ENCODE peak calls at places on chromosome 2, in four cellular contexts. N is H1, T is K562, U is SK-N-SH. P is an unnamed sample.

GRCh38 chr2:204264068-204264693 is 281.1 kb upstream of the PARD3B start:
- DNase-seq in N (no peak), U (no peak), T (no peak), P (no peak)

GRCh38 chr2:221518201-221518936 is 53.7 kb downstream of the EPHA4 start:
- DNase-seq in N (no peak), U (no peak), T (no peak), P (no peak)

GRCh38 chr2:65396348-65397026 is 35.9 kb downstream of the SPRED2 start:
- DNase-seq in N (no peak), T (no peak), U (no peak), P (no peak)

GRCh38 chr2:171523969-171524401 is 1.7 kb downstream of the CYBRD1 start:
- DNase-seq in U (no peak), N (no peak), T (no peak), P (no peak)

GRCh38 chr2:172999641-173000387 is 75.8 kb upstream of the MAP3K20 start:
- DNase-seq in U (no peak), T (no peak), N (no peak), P (no peak)

GRCh38 chr2:37181726-37182684 is 6.5 kb downstream of the SULT6B1 start:
- DNase-seq in N (no peak), U (no peak), T (no peak), P (no peak)

GRCh38 chr2:56102866-56103265 is 80.9 kb upstream of the CCDC85A start:
- DNase-seq in U (no peak), T (no peak), N (no peak), P (no peak)

GRCh38 chr2:201858781-201859180 is 52.4 kb downstream of the CDK15 start:
- DNase-seq in T (no peak), N (peak), U (no peak), P (peak)

GRCh38 chr2:130339885-130340745 is 2.6 kb upstream of the IMP4 start:
- DNase-seq in T (peak), N (no peak), U (no peak), P (no peak)

GRCh38 chr2:105072039-105072438 is 34.2 kb downstream of the MRPS9 start:
- DNase-seq in U (no peak), T (no peak), N (no peak), P (no peak)

GRCh38 chr2:43075054-43075593 is 151.3 kb downstream of the ZFP36L2 start:
- DNase-seq in N (no peak), U (peak), T (no peak), P (no peak)

GRCh38 chr2:209472386-209472832 is 48.6 kb downstream of the MAP2 start:
- DNase-seq in T (no peak), N (no peak), U (no peak), P (no peak)

GRCh38 chr2:145654746-145655145 is 1134.8 kb upstream of the ZEB2 start:
- DNase-seq in U (no peak), N (no peak), T (no peak), P (no peak)

GRCh38 chr2:36493221-36493620 is 104.7 kb downstream of the FEZ2 start:
- DNase-seq in U (no peak), N (no peak), T (no peak), P (no peak)

GRCh38 chr2:208984376-208985100 is 439.3 kb upstream of the MAP2 start:
- DNase-seq in T (no peak), N (no peak), U (no peak), P (no peak)

GRCh38 chr2:33241581-33241980 is 234.9 kb upstream of the RASGRP3 start:
- DNase-seq in U (no peak), T (no peak), N (no peak), P (no peak)

GRCh38 chr2:97728091-97728596 is 14.8 kb downstream of the ZAP70 start:
- DNase-seq in U (no peak), N (no peak), T (no peak), P (no peak)

GRCh38 chr2:150296795-150297546 is 190.5 kb downstream of the RND3 start:
- DNase-seq in T (no peak), N (no peak), U (no peak), P (no peak)

GRCh38 chr2:85053802-85054201 is 79.4 kb upstream of the TCF7L1 start:
- DNase-seq in N (no peak), T (peak), U (no peak), P (no peak)

GRCh38 chr2:230824406-230824978 is 40.2 kb upstream of the ITM2C start:
- DNase-seq in U (peak), T (peak), N (peak), P (peak)

GRCh38 chr2:66790651-66791181 is 355.8 kb downstream of the MEIS1 start:
- DNase-seq in U (no peak), N (no peak), T (no peak), P (no peak)

GRCh38 chr2:102224824-102225739 is 38.3 kb downstream of the IL1RL2 start:
- DNase-seq in U (no peak), T (no peak), N (no peak), P (no peak)

GRCh38 chr2:135931776-135932438 is 53.5 kb downstream of the DARS1 start:
- DNase-seq in N (no peak), U (no peak), T (no peak), P (no peak)

GRCh38 chr2:207046642-207047213 is 107.4 kb downstream of the CPO start:
- DNase-seq in N (no peak), U (no peak), T (no peak), P (no peak)

GRCh38 chr2:204670124-204670523 is 124.8 kb downstream of the PARD3B start:
- DNase-seq in U (no peak), N (no peak), T (no peak), P (no peak)

GRCh38 chr2:181680055-181680936 is at the start of gene NEUROD1:
- DNase-seq in N (peak), U (peak), T (no peak), P (peak)

GRCh38 chr2:55232863-55233657 is 572 bp downstream of the RPS27A start:
- DNase-seq in T (peak), N (no peak), U (peak), P (no peak)

GRCh38 chr2:197599285-197599965 is 76.0 kb downstream of the RFTN2 start:
- DNase-seq in T (peak), N (peak), U (peak), P (peak)

GRCh38 chr2:45962522-45962921 is 311.0 kb downstream of the PRKCE start:
- DNase-seq in U (peak), N (no peak), T (no peak), P (no peak)

GRCh38 chr2:168210898-168211570 is 36.4 kb downstream of the STK39 start:
- DNase-seq in N (no peak), T (no peak), U (no peak), P (no peak)

GRCh38 chr2:131584380-131584779 is 56.7 kb downstream of the CCDC74A start:
- DNase-seq in N (no peak), U (no peak), T (no peak), P (no peak)

GRCh38 chr2:73776869-73777519 is 2.9 kb downstream of the DUSP11 start:
- DNase-seq in N (no peak), U (no peak), T (no peak), P (no peak)

DNA sequence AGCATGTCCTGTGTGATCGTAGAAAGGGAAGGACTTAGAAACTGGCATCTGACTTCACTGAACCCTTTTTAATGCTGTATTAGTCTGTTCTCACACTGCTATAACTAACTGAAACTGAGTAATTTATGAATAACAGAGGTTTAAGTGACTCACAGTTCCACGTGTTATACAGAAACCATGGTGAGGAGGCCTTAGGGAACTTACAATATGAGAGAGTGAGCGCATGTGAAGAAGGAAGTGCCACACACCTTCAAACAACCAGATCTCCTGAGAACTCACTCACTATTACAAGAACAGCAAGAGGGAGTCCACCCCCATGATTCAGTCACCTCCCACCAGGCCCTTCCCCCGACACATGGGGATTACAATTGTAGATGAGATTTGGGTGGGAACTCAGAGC is 811.3 kb downstream of the CPS1 start:
- DNase-seq in T (no peak), N (no peak), U (no peak), P (no peak)
- TF ChIP-seq TEAD4 in T (no peak), N (no peak), U (no peak), P (no peak)

GRCh38 chr2:28661589-28662001 is 90.0 kb upstream of the PPP1CB start:
- DNase-seq in U (peak), N (no peak), T (no peak), P (no peak)
- TF ChIP-seq TEAD4 in U (no peak), N (no peak), T (no peak), P (no peak)

DNA sequence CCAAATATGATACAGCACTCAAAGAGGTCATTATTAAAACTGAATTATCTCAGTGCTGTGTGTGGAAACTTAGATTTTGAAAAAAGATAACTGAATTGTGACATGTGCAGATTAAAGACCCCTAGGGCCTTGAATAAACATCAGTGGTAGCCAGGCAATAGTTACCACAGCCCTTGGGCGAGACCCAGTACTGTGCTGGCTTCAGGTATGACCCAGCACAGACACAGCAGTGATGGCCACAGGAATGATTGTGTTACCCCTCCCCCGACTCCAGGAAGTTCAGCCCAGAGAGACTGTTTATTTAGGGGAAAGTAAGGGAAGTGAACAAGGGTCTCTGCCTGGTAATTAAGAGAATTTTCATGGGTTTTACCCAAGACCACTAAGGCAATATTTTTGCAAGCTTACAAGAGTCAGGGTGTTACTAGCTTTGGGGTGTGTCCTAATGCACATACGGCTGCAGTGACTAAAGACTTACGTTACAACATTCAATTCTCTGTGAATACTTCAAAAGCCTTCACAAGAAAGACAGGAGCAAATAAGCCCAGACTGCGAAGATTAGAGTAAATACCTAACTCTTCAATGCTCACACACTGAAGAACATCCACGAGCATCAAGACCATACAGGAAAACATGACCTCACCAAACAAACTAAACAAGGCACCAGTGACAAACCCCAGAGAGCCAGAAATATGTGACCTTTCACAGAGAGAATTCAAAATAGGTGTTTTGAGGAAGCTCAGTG is 28.2 kb upstream of the ITGAV start:
- DNase-seq in T (no peak), N (no peak), U (no peak), P (no peak)
- TF ChIP-seq TEAD4 in T (no peak), N (no peak), U (no peak), P (no peak)

GRCh38 chr2:234241656-234242445 is 191.3 kb downstream of the SPP2 start:
- DNase-seq in U (no peak), N (no peak), T (no peak), P (no peak)
- TF ChIP-seq TEAD4 in U (peak), N (no peak), T (no peak), P (no peak)

GRCh38 chr2:18410543-18410942 is 149.9 kb downstream of the RDH14 start:
- DNase-seq in N (no peak), T (no peak), U (no peak), P (no peak)
- TF ChIP-seq TEAD4 in N (no peak), T (no peak), U (no peak), P (no peak)

GRCh38 chr2:144648837-144649485 is 129.0 kb upstream of the ZEB2 start:
- DNase-seq in T (no peak), N (no peak), U (no peak), P (peak)

GRCh38 chr2:144645055-144645778 is 125.3 kb upstream of the ZEB2 start:
- DNase-seq in T (no peak), N (no peak), U (no peak), P (no peak)

DNA sequence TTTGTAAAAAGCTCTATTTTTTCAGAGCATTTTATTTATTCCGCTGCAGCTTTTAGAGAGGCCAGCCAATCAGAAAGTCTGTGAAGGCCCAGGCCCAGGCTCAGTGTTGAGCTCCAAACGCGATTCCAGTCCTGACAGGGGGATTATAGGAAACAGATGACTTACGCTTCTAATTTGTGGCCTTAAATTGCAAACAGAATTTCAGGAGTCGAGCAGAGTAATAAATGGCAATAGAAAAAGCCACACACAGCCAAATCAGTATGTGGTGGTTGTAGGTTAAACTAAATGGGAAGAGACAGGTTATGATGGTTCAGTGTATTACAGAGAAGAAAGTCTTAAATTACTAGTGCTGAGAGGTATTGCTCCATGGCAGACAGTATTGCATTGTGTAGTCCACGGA is 131.0 kb upstream of the ZEB2 start:
- DNase-seq in T (no peak), N (no peak), U (peak), P (no peak)
- TF ChIP-seq TEAD4 in T (no peak), N (no peak), U (no peak), P (no peak)

GRCh38 chr2:239460780-239461179 is 60.0 kb upstream of the HDAC4 start:
- DNase-seq in T (no peak), N (no peak), U (no peak), P (no peak)
- TF ChIP-seq TEAD4 in T (no peak), N (no peak), U (no peak), P (no peak)

DNA sequence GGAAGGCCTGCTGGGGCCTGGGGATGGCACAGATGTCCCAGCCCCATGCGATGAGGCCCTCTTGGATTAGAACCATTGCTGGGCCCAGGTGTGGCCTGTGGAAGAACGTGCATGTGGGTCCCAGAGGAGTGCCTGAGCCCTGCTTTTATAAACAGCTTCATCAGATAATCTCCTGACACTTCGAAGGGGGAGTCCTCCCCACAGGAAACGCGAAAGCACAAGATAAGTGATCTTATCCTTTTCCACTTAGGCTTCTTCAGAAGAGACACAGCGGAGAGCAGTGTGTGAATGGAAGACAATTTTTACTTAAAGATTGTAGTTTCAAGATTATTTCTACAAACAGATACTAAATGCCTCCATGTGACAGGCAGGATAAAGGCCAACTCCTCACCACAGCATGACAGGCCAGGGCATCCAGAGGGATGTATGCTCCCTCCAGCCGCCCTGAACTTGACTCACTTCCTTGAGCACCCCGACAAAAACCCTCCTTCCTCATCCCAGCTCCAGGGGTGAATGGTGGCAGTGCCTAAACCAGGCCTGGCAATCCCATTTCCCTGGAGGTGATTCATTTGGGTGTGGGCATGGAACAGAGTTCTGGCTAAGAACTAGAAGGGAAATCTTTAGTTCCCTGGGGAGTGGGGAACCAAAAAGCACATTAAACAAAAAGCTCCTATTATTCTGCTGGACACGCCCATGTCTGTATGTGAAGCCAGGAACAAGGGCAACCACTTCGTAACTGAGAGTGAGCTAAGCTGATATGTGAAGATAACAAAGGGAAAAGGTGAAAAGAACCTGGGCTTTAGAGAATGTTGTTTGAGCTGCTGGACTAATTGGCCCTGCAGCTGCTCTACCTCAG is 56.2 kb upstream of the TMEM163 start:
- DNase-seq in U (peak), N (no peak), T (no peak), P (no peak)
- TF ChIP-seq TEAD4 in U (no peak), N (no peak), T (peak), P (no peak)

P was measured in WTC11.